ENCODE peak calls at places on chromosomes 3 and 15, in seven cellular contexts. H, Q, I, X, W, L and J are unnamed samples.

GRCh38 chr3:129644836-129645235 is 38.4 kb upstream of the PLXND1 start:
- DNase-seq in H (no peak), Q (no peak), I (no peak), X (no peak), W (no peak), L (no peak), J (no peak)

GRCh38 chr3:184259878-184260570 is 1.3 kb downstream of the CAMK2N2 start:
- DNase-seq in H (no peak), Q (no peak), I (peak), X (no peak), W (no peak), L (no peak), J (no peak)

GRCh38 chr15:81940467-81941451 is 105.1 kb downstream of the MEX3B start:
- DNase-seq in H (no peak), Q (no peak), I (peak), X (no peak), W (peak), L (no peak), J (no peak)

GRCh38 chr3:33648793-33649192 is 69.3 kb downstream of the CLASP2 start:
- DNase-seq in H (no peak), Q (no peak), I (no peak), X (no peak), W (no peak), L (no peak), J (no peak)

GRCh38 chr15:100787567-100787941 is 92.1 kb upstream of the ALDH1A3 start:
- DNase-seq in H (no peak), Q (no peak), I (no peak), X (no peak), W (no peak), L (no peak), J (no peak)

GRCh38 chr15:61654004-61654740 is 406.1 kb downstream of the VPS13C start:
- DNase-seq in H (no peak), Q (no peak), I (no peak), X (peak), W (no peak), L (no peak), J (no peak)

GRCh38 chr3:99505646-99506269 is 132.6 kb upstream of the COL8A1 start:
- DNase-seq in H (no peak), Q (peak), I (peak), X (peak), W (peak), L (peak), J (peak)

GRCh38 chr3:15330031-15330596 is 2.3 kb downstream of the SH3BP5 start:
- DNase-seq in H (no peak), Q (peak), I (peak), X (peak), W (peak), L (peak), J (no peak)

GRCh38 chr3:195891431-195892104 is 16.8 kb downstream of the TNK2 start:
- DNase-seq in H (no peak), Q (no peak), I (no peak), X (peak), W (no peak), L (no peak), J (no peak)

GRCh38 chr15:44722011-44722410 is 10.7 kb downstream of the B2M start:
- DNase-seq in H (no peak), Q (no peak), I (no peak), X (no peak), W (no peak), L (peak), J (no peak)

GRCh38 chr3:192916455-192917257 is 1.0 kb downstream of the MB21D2 start:
- DNase-seq in H (no peak), Q (no peak), I (peak), X (peak), W (no peak), L (peak), J (peak)

GRCh38 chr3:124034809-124035152 is 42.9 kb upstream of the ROPN1 start:
- DNase-seq in H (no peak), Q (no peak), I (no peak), X (no peak), W (no peak), L (no peak), J (no peak)
- H3K4me3 ChIP-seq in H (no peak), Q (peak), I (no peak), X (peak), W (no peak), L (no peak), J (no peak)

GRCh38 chr3:54150864-54151467 is 28.6 kb downstream of the CACNA2D3 start:
- DNase-seq in H (no peak), Q (no peak), I (no peak), X (no peak), W (no peak), L (no peak), J (no peak)

DNA sequence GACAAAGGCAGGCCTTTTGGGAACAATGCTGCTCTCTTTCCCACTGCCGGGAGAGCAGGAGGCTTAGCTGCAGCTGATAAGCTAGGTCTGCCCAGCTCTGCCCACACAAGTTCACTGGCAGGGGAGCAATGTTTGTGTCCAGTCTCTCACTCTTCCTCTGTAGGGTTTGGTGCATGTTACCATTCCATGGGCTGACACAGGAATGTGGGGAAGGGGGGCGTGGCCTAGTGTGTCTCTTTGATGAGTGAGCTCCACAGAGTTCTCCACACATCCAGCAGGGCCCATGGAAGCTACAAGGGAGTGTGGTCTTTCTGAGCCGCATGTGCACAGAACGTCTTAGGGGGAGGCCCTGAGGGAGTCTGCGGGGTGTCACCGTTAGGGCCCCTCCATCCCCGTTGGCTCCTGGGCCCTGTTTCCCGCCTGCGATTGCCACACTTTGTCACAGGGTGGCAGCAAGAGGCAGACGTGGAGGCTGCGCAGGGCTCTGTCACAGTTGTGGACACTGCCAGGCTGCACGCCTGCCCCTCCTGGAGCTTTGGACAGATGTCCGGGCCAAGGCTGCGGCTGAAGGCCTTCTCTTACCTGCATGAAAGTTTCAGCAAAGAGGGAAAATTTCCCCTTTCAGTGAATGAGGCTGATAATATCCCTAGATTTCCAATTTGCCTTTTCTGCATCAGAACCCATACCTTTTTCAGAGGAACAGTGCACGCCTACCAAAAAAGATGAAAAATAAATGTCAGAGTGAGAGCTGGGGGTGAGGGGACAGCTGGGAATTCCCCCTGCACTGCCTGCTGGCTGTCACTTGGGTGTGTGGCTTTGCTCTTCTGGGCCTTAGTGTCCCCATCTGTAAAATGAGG is 24.3 kb downstream of the CACNA2D3 start:
- DNase-seq in H (peak), Q (no peak), I (no peak), X (peak), W (no peak), L (peak), J (peak)
- H3K4me3 ChIP-seq in H (no peak), Q (no peak), I (no peak), X (no peak), W (no peak), L (no peak), J (no peak)

GRCh38 chr15:85579957-85580694 is 199.7 kb downstream of the AKAP13 start:
- DNase-seq in H (no peak), Q (no peak), I (no peak), X (no peak), W (no peak), L (no peak), J (no peak)
- H3K4me3 ChIP-seq in H (no peak), Q (no peak), I (no peak), X (peak), W (no peak), L (no peak), J (no peak)

DNA sequence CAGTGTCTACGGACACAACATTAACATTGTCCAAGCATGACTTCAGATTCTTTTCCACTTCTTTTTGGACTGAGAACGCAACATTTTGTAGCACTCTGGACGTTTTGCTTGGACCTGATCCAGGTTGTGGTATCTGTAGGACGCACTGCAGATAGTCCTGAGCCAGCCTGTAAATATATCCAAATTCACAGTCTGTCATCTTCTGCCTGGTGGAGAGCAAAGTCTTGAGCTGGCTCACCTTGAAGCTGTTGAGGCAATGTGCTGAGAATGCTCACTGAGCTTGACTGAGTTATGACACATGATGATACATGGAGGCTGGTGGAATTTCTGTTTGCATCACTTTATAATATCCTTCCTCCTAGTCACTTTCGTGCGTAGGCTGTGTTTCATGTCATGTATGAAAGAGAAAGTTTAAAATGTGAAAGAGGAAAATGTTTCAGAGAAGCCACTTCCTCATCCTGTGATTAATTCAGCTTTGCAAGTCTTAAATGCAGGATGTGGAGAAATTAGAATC is at the start of gene BCL2A1:
- DNase-seq in H (no peak), Q (peak), I (peak), X (no peak), W (peak), L (peak), J (peak)
- H3K4me3 ChIP-seq in H (no peak), Q (no peak), I (peak), X (no peak), W (no peak), L (peak), J (peak)